ENCODE peak calls at places on chromosomes 6 and 20, in ten cellular contexts. J is WERI-Rb-1, M is astrocyte of the cerebellum, W is heart right ventricle, F is heart left ventricle, K is brain microvascular endothelial cell, L is AG09309, H is fibroblast of lung, P is kidney, C is right cardiac atrium. I is an unnamed sample.

GRCh38 chr6:81023708-81024107 is 728.8 kb downstream of the TENT5A start:
- DNase-seq in J (no peak), M (no peak), W (no peak), F (no peak), K (no peak), L (no peak), H (no peak), P (no peak), C (no peak), I (no peak)

GRCh38 chr6:87276624-87277023 is 45.8 kb upstream of the SMIM8 start:
- DNase-seq in J (no peak), M (no peak), W (no peak), F (no peak), K (no peak), L (no peak), H (no peak), P (no peak), C (no peak), I (no peak)

GRCh38 chr6:29633532-29633901 is 534 bp upstream of the GABBR1 start:
- DNase-seq in J (no peak), M (no peak), W (no peak), F (no peak), K (peak), L (no peak), H (no peak), P (no peak), C (no peak), I (no peak)

GRCh38 chr20:45037050-45037449 is 63.9 kb downstream of the KCNS1 start:
- DNase-seq in J (no peak), M (no peak), W (peak), F (peak), K (no peak), L (no peak), H (peak), P (no peak), C (peak), I (no peak)

GRCh38 chr6:40400738-40401137 is 186.4 kb downstream of the LRFN2 start:
- DNase-seq in J (no peak), M (no peak), W (no peak), F (no peak), K (no peak), L (no peak), H (no peak), P (no peak), C (no peak), I (no peak)

GRCh38 chr6:11705069-11705468 is 73.5 kb downstream of the ADTRP start:
- DNase-seq in J (no peak), M (no peak), W (no peak), F (no peak), K (no peak), L (no peak), H (no peak), P (no peak), C (no peak), I (no peak)

GRCh38 chr6:132418566-132418965 is 17.3 kb upstream of the MOXD1 start:
- DNase-seq in J (no peak), M (no peak), W (no peak), F (no peak), K (no peak), L (no peak), H (no peak), P (no peak), C (no peak), I (no peak)

GRCh38 chr20:59481082-59482018 is 123.0 kb upstream of the PHACTR3 start:
- DNase-seq in J (no peak), M (no peak), W (no peak), F (no peak), K (no peak), L (no peak), H (no peak), P (peak), C (no peak), I (no peak)

GRCh38 chr6:47934023-47934422 is 152.2 kb downstream of the OPN5 start:
- DNase-seq in J (no peak), M (no peak), W (peak), F (peak), K (no peak), L (no peak), H (no peak), P (no peak), C (no peak), I (no peak)

GRCh38 chr6:131523988-131524673 is 48.9 kb upstream of the ARG1 start:
- DNase-seq in J (no peak), M (no peak), W (no peak), F (no peak), K (no peak), L (no peak), H (no peak), P (no peak), C (no peak), I (no peak)

GRCh38 chr20:9517297-9518134 is 3.1 kb downstream of the LAMP5 start:
- DNase-seq in J (no peak), M (no peak), W (no peak), F (no peak), K (no peak), L (no peak), H (no peak), P (no peak), C (no peak), I (no peak)

GRCh38 chr6:138162947-138163569 is 1.3 kb downstream of the ARFGEF3 start:
- DNase-seq in J (no peak), M (no peak), W (no peak), F (no peak), K (no peak), L (no peak), H (no peak), P (no peak), C (no peak), I (no peak)
- H3K4me3 ChIP-seq in J (no peak), M (no peak), W (no peak), F (no peak), K (no peak), L (no peak), H (no peak), P (peak), C (no peak), I (peak)

DNA sequence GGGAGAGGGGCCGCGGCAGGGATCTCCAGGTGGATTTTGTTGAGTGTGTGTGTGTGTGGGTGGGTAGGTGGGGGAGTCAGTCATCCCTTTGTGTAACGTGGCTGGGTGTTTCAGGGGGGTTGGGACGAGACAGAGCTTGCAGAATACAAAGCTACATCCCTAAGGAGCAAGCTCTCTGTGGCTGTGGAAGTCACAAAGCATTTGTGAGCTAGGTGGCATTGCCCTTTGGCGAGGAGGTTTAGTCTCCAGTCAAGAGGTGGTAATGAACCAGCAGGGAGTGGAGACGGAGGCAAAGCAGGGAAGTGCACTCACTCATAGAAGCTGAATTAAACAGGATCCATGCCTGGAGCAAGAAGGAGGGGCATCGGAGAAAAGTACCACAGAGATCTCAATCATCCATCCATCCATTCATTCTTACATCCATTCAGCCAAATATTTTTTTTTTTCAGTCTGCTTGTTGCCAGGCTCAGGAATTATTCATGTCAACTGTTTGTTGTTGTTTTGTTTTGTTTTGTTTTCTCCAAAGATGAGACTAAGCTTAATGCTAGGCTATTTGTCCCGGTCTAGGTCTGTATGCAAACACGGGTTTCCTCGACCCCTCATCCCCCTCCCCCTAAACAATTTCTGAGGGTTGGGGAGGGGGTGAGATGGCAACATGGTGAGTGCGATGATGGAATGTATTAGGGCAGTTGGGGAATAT is 913 bp downstream of the HCRTR2 start:
- DNase-seq in J (no peak), M (no peak), W (no peak), F (no peak), K (no peak), L (no peak), H (no peak), P (no peak), C (no peak), I (no peak)
- H3K4me3 ChIP-seq in J (no peak), M (peak), W (no peak), F (no peak), K (no peak), L (no peak), H (peak), P (no peak), C (peak), I (no peak)

DNA sequence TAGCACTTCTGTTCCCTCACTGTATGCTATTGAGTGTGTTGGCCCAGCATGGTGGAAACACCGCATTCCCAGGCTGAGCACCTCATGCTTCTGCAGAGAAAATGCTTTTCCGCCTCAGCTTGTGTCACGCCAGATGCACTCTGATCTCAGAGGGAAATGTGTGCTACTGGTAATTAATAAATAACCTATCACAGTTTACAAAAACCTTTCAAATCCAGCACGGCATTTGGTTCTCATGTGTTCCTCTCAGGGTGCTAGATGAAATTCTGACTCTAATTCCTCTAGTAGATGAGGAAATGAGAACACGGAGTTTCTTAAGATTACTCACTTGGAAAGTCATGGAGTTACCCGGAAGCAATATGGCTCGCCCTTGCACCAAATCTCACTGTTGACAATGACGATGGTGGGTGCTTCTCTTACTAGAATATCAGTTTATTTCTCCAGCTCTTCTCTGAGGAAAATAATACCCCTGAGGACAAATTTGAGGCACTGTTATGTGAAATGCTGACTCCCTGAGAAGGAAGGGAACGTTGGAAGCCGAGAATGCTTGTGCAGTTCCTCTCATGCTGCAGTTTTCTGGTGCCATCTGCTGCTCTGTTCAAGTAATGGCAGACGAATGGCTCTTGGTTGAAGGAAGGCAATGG is 116.6 kb downstream of the RNF144B start:
- DNase-seq in J (peak), M (peak), W (peak), F (peak), K (peak), L (peak), H (peak), P (peak), C (peak), I (peak)
- H3K4me3 ChIP-seq in J (peak), M (no peak), W (peak), F (peak), K (peak), L (peak), H (peak), P (peak), C (peak), I (peak)

DNA sequence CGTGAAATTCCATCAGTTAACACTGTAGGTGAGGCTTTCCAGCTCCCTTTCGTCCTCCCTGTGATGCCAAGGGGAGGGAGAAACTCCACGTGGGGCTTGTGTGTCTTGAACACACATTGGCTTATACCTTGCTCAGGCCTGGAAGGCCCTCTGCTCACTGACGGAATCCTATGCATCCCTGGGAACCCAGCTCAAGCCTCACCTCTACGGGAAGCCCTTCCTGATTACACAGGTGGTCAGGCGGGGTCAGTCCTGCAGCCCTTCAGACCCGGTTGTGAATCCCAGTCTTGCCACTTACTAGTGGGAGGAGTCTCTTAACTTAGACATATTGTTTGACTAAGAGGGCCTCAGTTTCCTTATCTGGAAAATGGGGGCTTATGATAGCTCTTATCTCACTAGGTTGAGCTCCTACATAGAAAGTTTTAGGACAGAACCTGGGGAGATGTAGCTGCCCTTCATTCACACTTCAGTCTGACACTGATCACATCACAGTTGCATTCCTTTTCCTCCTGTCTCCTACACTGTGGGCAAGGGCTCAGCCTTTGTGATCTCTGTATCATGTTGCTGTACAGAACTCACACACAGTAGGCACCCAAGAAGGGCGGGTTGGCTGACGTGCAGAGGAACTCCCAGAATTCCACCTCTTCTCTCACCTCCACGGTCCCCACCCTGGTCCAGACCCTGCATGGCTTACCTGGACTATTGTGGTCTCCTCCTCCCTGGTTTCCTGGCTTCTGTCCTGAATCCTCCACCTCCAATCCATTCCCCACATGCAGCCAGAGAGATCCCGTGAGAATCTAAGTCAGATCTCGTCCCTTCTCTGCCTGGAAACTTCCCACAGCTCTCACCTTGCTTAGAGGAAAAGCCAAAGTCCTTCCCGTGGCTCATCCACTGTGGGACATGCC is 129.6 kb downstream of the CEBPB start:
- DNase-seq in J (no peak), M (no peak), W (no peak), F (no peak), K (no peak), L (no peak), H (peak), P (no peak), C (no peak), I (no peak)
- H3K4me3 ChIP-seq in J (no peak), M (peak), W (no peak), F (no peak), K (peak), L (peak), H (no peak), P (no peak), C (no peak), I (no peak)

GRCh38 chr6:1328129-1328528 is 16.2 kb downstream of the FOXQ1 start:
- DNase-seq in J (no peak), M (no peak), W (no peak), F (no peak), K (no peak), L (no peak), H (no peak), P (no peak), C (no peak), I (no peak)

GRCh38 chr6:1326535-1327121 is 14.7 kb downstream of the FOXQ1 start:
- DNase-seq in J (no peak), M (no peak), W (no peak), F (no peak), K (no peak), L (no peak), H (no peak), P (no peak), C (no peak), I (no peak)

GRCh38 chr6:1324926-1325325 is 13.0 kb downstream of the FOXQ1 start:
- DNase-seq in J (no peak), M (no peak), W (no peak), F (no peak), K (no peak), L (no peak), H (no peak), P (no peak), C (no peak), I (no peak)

GRCh38 chr6:1327630-1328029 is 15.7 kb downstream of the FOXQ1 start:
- DNase-seq in J (no peak), M (no peak), W (no peak), F (no peak), K (no peak), L (no peak), H (no peak), P (no peak), C (no peak), I (no peak)

GRCh38 chr6:1325471-1326309 is 13.8 kb downstream of the FOXQ1 start:
- DNase-seq in J (no peak), M (peak), W (no peak), F (no peak), K (peak), L (peak), H (peak), P (no peak), C (no peak), I (peak)
- H3K4me3 ChIP-seq in J (no peak), M (no peak), W (no peak), F (no peak), K (no peak), L (no peak), H (no peak), P (no peak), C (no peak), I (no peak)

I was measured in skeletal muscle cell.